ENCODE peak calls at places on chromosome 14, in five cellular contexts. One of them, this sample, is unnamed.
A peak's percentile ranks its signal among the peaks of the same experiment; 100 is the strongest.

GRCh38 chr14:23562822-23563472 is 4.6 kb downstream of the AP1G2 start:
- DNase-seq in naive B cell: peak; percentile 61
- DNase-seq in activated naive CD4-positive, alpha-beta T cell: peak; percentile 24
- DNase-seq in EL: peak; percentile 44
- DNase-seq in posterior cingulate gyrus: peak; percentile 58
- DNase-seq in this sample: peak; percentile 62

GRCh38 chr14:100589071-100589759 is 2.0 kb upstream of the BEGAIN start:
- DNase-seq in EL: no peak
- DNase-seq in posterior cingulate gyrus: peak; percentile 9
- DNase-seq in activated naive CD4-positive, alpha-beta T cell: no peak
- DNase-seq in naive B cell: no peak
- DNase-seq in this sample: no peak

GRCh38 chr14:40221428-40221827 is 789.2 kb upstream of the FBXO33 start:
- DNase-seq in naive B cell: no peak
- DNase-seq in posterior cingulate gyrus: no peak
- DNase-seq in EL: no peak
- DNase-seq in activated naive CD4-positive, alpha-beta T cell: no peak
- DNase-seq in this sample: no peak

GRCh38 chr14:73714656-73715081 is 485 bp upstream of the PNMA1 start:
- DNase-seq in posterior cingulate gyrus: no peak
- DNase-seq in EL: no peak
- DNase-seq in naive B cell: no peak
- DNase-seq in activated naive CD4-positive, alpha-beta T cell: no peak
- DNase-seq in this sample: no peak

GRCh38 chr14:101359221-101360044 is 201.9 kb upstream of the DIO3 start:
- DNase-seq in naive B cell: no peak
- DNase-seq in activated naive CD4-positive, alpha-beta T cell: no peak
- DNase-seq in posterior cingulate gyrus: no peak
- DNase-seq in EL: no peak
- DNase-seq in this sample: no peak

GRCh38 chr14:89409961-89410360 is 7.1 kb downstream of the FOXN3 start:
- DNase-seq in posterior cingulate gyrus: no peak
- DNase-seq in naive B cell: no peak
- DNase-seq in EL: no peak
- DNase-seq in activated naive CD4-positive, alpha-beta T cell: no peak
- DNase-seq in this sample: no peak

GRCh38 chr14:29236848-29237247 is 470.3 kb downstream of the FOXG1 start:
- DNase-seq in EL: peak; percentile 90
- DNase-seq in naive B cell: no peak
- DNase-seq in activated naive CD4-positive, alpha-beta T cell: no peak
- DNase-seq in posterior cingulate gyrus: no peak
- DNase-seq in this sample: no peak

GRCh38 chr14:99737451-99737951 is 53.4 kb downstream of the CYP46A1 start:
- DNase-seq in posterior cingulate gyrus: no peak
- DNase-seq in activated naive CD4-positive, alpha-beta T cell: no peak
- DNase-seq in EL: no peak
- DNase-seq in naive B cell: no peak
- DNase-seq in this sample: no peak

GRCh38 chr14:55348766-55349453 is 62.7 kb downstream of the ATG14 start:
- DNase-seq in naive B cell: no peak
- DNase-seq in posterior cingulate gyrus: no peak
- DNase-seq in EL: no peak
- DNase-seq in activated naive CD4-positive, alpha-beta T cell: no peak
- DNase-seq in this sample: no peak

GRCh38 chr14:62162998-62163589 is 400.9 kb downstream of the SNAPC1 start:
- DNase-seq in EL: peak; percentile 43
- DNase-seq in activated naive CD4-positive, alpha-beta T cell: no peak
- DNase-seq in naive B cell: peak; percentile 11
- DNase-seq in posterior cingulate gyrus: no peak
- DNase-seq in this sample: peak; percentile 39

GRCh38 chr14:69483765-69484443 is 624 bp upstream of the PLEKHD1 start:
- DNase-seq in activated naive CD4-positive, alpha-beta T cell: no peak
- DNase-seq in posterior cingulate gyrus: peak; percentile 40
- DNase-seq in EL: no peak
- DNase-seq in naive B cell: no peak
- DNase-seq in this sample: no peak

GRCh38 chr14:91119556-91120311 is 5.9 kb downstream of the DGLUCY start:
- DNase-seq in EL: peak; percentile 71
- DNase-seq in naive B cell: no peak
- DNase-seq in posterior cingulate gyrus: no peak
- DNase-seq in activated naive CD4-positive, alpha-beta T cell: no peak
- DNase-seq in this sample: no peak

GRCh38 chr14:86091811-86092210 is 561.9 kb downstream of the FLRT2 start:
- DNase-seq in posterior cingulate gyrus: no peak
- DNase-seq in EL: no peak
- DNase-seq in activated naive CD4-positive, alpha-beta T cell: no peak
- DNase-seq in naive B cell: no peak
- DNase-seq in this sample: no peak

GRCh38 chr14:78164226-78164853 is 5.8 kb upstream of the NRXN3 start:
- DNase-seq in EL: peak; percentile 21
- DNase-seq in posterior cingulate gyrus: no peak
- DNase-seq in activated naive CD4-positive, alpha-beta T cell: no peak
- DNase-seq in naive B cell: no peak
- DNase-seq in this sample: peak; percentile 29

This sample was measured in GM10248.